ENCODE peak calls at places on chromosomes 2 and 18, in five cellular contexts. Z is K562, F is SK-N-SH, A is A549, C is IMR-90. R is an unnamed sample.

GRCh38 chr2:31384351-31384750 is 30.2 kb downstream of the XDH start:
- DNase-seq in Z (no peak), F (no peak), A (peak), C (peak), R (no peak)

GRCh38 chr2:61640406-61640805 is 102.2 kb upstream of the XPO1 start:
- DNase-seq in Z (no peak), F (no peak), A (no peak), C (peak), R (no peak)

GRCh38 chr18:43590182-43590903 is 313.1 kb upstream of the SYT4 start:
- DNase-seq in Z (no peak), F (no peak), A (peak), C (no peak), R (no peak)

GRCh38 chr18:21364471-21364870 is 122.4 kb downstream of the GREB1L start:
- DNase-seq in Z (no peak), F (no peak), A (no peak), C (no peak), R (no peak)

GRCh38 chr2:47509250-47509649 is 106.3 kb downstream of the MSH2 start:
- DNase-seq in Z (no peak), F (no peak), A (no peak), C (no peak), R (no peak)

GRCh38 chr2:188983427-188984101 is 9.4 kb downstream of the COL3A1 start:
- DNase-seq in Z (no peak), F (no peak), A (no peak), C (peak), R (no peak)

GRCh38 chr18:44803019-44803650 is 122.4 kb downstream of the SETBP1 start:
- DNase-seq in Z (no peak), F (no peak), A (no peak), C (peak), R (no peak)

GRCh38 chr18:48392266-48392665 is 16.9 kb downstream of the ZBTB7C start:
- DNase-seq in Z (no peak), F (no peak), A (no peak), C (no peak), R (no peak)

GRCh38 chr18:50192903-50193795 is 1.8 kb downstream of the MYO5B start:
- DNase-seq in Z (no peak), F (peak), A (no peak), C (no peak), R (no peak)

DNA sequence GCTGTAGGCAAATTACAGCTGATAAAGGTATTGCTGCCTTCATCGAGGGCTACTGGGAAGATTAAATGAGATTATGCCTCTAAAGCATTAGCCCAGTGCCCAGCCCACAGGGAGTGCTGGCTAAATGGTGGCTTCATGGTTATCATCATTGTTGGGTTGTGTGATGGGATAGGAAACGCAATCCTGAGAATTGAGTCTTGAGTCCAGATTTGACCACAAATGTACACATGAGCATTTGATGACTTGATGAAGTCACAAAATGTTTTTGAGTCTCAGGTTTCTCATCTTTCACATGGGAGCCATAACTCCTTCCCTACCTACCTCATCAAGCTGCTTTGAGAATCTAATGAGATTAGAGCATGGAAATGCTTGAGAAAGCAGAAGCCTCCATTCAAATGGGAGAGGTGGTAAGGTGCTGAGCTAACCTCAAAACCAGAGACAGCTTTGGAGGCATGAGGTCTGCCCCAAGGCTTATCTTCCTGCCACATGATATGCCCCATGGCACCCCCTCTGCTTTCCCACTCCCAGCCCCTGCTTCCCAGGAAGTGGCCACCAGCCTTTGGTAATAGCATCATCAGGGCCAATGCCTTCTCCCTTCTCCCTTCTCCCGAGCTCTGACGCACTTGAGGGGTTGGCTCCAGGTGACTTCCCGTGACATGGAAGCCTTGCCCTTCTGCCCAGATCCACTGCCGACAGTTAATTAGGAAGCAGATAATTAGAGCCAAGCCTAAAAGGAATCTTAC is 149.4 kb upstream of the EPAS1 start:
- DNase-seq in Z (no peak), F (no peak), A (no peak), C (peak), R (no peak)
- TF ChIP-seq RCOR1 in Z (no peak), F (no peak), A (no peak), C (no peak), R (no peak)

GRCh38 chr2:134009440-134009839 is 244.4 kb upstream of the MGAT5 start:
- DNase-seq in Z (no peak), F (no peak), A (no peak), C (no peak), R (no peak)
- TF ChIP-seq RCOR1 in Z (no peak), F (no peak), A (no peak), C (no peak), R (no peak)

GRCh38 chr18:36203360-36203895 is 16.1 kb downstream of the MOCOS start:
- DNase-seq in Z (no peak), F (no peak), A (no peak), C (no peak), R (no peak)
- TF ChIP-seq RCOR1 in Z (no peak), F (no peak), A (no peak), C (no peak), R (no peak)

GRCh38 chr2:193966590-193966989 is 1690.4 kb upstream of the SLC39A10 start:
- DNase-seq in Z (no peak), F (no peak), A (peak), C (peak), R (no peak)
- TF ChIP-seq RCOR1 in Z (no peak), F (no peak), A (no peak), C (no peak), R (no peak)

GRCh38 chr2:2180446-2180845 is 150.6 kb downstream of the MYT1L start:
- DNase-seq in Z (no peak), F (no peak), A (no peak), C (no peak), R (no peak)
- TF ChIP-seq RCOR1 in Z (no peak), F (no peak), A (no peak), C (no peak), R (no peak)

DNA sequence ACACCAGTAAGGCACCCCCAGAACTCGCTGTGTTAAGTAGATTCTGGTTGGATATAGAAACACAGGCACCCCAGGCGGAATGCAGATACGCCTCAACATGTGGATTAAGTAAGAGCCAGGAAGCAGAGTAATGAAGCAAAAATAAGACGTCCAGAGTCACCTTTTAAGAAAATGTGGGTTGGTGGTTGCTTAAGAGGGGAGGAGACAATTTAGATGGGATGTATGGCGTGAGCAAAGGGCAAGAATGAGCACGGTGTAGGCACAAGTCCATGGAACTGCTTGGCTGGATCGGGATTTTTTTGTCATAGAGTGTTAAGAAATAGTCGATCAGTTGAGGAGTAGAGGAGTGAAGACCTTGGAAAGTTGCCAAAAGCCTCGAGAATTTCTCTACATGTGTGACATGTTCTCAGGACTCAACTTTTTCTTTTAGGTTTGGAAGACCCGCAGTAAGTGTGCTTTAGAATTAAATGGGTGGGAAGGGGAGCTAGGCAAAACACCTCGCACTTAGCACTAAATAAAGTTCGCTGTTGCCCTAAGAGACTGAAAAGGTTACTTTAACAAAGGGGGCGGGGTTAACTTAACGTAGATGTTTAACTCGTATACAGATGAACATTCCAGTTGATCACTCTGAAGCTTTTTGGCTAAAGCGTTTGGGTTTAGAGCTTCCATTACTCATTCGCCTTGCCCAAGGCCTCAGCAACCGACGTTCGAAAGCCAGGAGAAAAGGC is 731 bp upstream of the SLC39A10 start:
- DNase-seq in Z (peak), F (peak), A (no peak), C (peak), R (no peak)
- TF ChIP-seq RCOR1 in Z (no peak), F (no peak), A (no peak), C (no peak), R (no peak)

DNA sequence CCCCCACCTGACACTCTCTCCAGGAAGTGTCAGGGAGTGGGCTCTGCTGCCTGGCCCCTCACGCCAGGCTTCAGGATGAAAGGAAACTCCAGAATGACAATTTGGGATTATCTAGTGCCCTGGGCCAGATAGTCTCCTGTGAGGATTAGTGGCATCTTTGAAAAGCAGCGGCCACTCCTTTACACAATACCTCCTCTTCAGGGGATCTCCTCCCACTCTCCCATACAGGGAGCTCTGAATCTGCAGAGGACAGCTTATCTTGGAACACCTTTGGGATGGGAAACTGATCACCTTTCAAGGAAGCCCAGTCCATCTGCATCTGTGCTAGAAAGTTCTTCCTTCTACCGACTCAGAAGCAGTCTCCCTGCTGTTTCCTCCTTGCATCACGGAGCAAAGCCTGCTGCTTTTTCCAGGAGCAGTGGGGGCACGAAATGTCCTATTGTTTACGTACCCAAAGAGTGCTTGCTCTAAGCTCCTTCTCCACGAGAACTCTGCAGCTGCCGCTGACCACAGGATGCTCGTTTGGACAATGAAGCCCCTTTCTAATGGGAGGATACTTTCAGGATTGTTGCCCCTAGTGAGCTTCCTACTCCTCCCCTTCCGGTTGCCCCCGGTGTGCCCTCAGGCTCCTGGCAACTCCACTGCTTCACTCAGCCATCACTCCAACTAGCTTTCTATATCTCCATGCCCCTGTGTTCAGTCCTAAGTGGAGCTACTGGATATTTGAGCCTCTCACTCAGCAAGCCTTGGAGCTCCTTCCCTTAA is 31.5 kb downstream of the SIX3 start:
- DNase-seq in Z (no peak), F (no peak), A (no peak), C (no peak), R (no peak)
- TF ChIP-seq RCOR1 in Z (no peak), F (no peak), A (no peak), C (no peak), R (no peak)

DNA sequence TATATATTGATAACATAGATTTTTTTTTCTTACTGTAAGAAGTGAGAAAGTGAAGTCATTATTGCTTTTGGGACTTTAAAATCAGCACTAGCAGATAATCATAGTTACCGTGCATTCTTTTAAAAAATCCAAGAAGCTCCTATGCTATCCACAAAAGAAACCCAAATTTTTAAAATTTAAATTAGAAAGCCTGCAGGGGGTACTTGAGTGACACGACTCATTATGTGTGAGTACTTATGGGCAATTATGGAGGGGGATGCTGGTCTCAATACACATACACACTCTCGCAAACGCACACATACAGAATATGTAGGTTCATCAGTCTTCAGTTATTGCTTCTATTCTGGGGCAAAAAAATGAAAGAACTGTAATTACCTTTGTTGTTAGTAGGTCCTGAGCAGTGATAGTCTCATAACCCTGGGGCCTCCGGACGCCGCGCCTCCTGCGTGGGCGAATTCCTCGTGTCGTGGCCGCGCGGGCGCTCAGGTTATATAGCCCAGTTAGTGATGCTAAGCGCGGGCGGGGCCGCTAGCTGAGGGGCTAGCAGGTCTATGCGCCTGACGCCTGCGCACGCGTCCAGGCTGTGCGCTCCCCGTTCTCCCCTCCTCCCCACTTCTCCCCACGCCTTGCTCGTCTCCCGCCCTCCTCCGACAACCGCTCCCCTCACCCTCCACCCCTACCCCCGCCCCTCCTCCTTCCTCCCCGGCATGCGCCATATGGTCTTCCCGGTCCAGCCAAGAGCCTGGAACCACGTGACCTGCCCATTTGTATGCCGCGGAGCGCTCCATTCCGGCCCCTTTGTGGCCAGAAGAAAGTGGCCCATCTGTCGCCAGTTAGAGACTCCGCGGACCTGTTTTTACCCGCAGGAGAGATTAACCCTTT is at the start of gene NEUROD1:
- DNase-seq in Z (no peak), F (peak), A (peak), C (no peak), R (no peak)
- TF ChIP-seq RCOR1 in Z (no peak), F (no peak), A (no peak), C (no peak), R (no peak)